ENCODE peak calls at places on chromosomes 12 and 14, in four cellular contexts. A, Z, Y and V are unnamed samples.

GRCh38 chr14:100825691-100826331 is at the start of gene MEG3:
- DNase-seq in Y (peak), Z (no peak), A (peak), V (no peak)

GRCh38 chr12:102873077-102873476 is 44.0 kb downstream of the PAH start:
- DNase-seq in Y (no peak), Z (no peak), A (no peak), V (peak)

GRCh38 chr12:95605875-95606274 is 54.6 kb upstream of the USP44 start:
- DNase-seq in Y (peak), Z (peak), A (no peak), V (no peak)

GRCh38 chr12:49482095-49483051 is 56.5 kb upstream of the KCNH3 start:
- DNase-seq in A (no peak), Z (no peak), Y (no peak), V (peak)

GRCh38 chr12:118213452-118213851 is 77.5 kb downstream of the PEBP1 start:
- DNase-seq in Z (no peak), Y (no peak), A (no peak), V (no peak)

GRCh38 chr14:81172353-81172752 is 48.4 kb downstream of the GTF2A1 start:
- DNase-seq in Z (no peak), Y (no peak), A (no peak), V (no peak)

GRCh38 chr14:50010752-50011151 is 105.6 kb downstream of the VCPKMT start:
- DNase-seq in Y (peak), A (no peak), Z (no peak), V (no peak)

GRCh38 chr14:57417228-57417627 is 26.8 kb downstream of the NAA30 start:
- DNase-seq in Z (no peak), Y (no peak), A (no peak), V (no peak)